ENCODE peak calls at places on chromosomes 16 and 17, in four cellular contexts. One of them, this sample, is unnamed.

GRCh38 chr16:19701091-19701490 is 16.9 kb downstream of the KNOP1 start:
- DNase-seq in Peyer's patch: no peak
- DNase-seq in OCI-LY7: no peak
- DNase-seq in mucosa of descending colon: no peak
- DNase-seq in this sample: no peak

GRCh38 chr16:20385844-20386832 is 18.4 kb downstream of the PDILT start:
- DNase-seq in Peyer's patch: peak
- DNase-seq in OCI-LY7: peak
- DNase-seq in mucosa of descending colon: peak
- DNase-seq in this sample: peak

GRCh38 chr17:4003501-4004421 is 39.5 kb upstream of the ATP2A3 start:
- DNase-seq in Peyer's patch: peak
- DNase-seq in OCI-LY7: no peak
- DNase-seq in mucosa of descending colon: peak
- DNase-seq in this sample: no peak

GRCh38 chr17:10278218-10278617 is 79.8 kb upstream of the GAS7 start:
- DNase-seq in Peyer's patch: no peak
- DNase-seq in OCI-LY7: no peak
- DNase-seq in mucosa of descending colon: no peak
- DNase-seq in this sample: no peak

GRCh38 chr16:49858200-49859129 is 2.6 kb upstream of the ZNF423 start:
- DNase-seq in Peyer's patch: peak
- DNase-seq in OCI-LY7: no peak
- DNase-seq in mucosa of descending colon: peak
- DNase-seq in this sample: peak

GRCh38 chr17:62615503-62615902 is 12.0 kb upstream of the MRC2 start:
- DNase-seq in Peyer's patch: no peak
- DNase-seq in OCI-LY7: no peak
- DNase-seq in mucosa of descending colon: no peak
- DNase-seq in this sample: no peak

GRCh38 chr16:1188781-1189189 is 35.9 kb downstream of the CACNA1H start:
- DNase-seq in Peyer's patch: peak
- DNase-seq in OCI-LY7: peak
- DNase-seq in mucosa of descending colon: peak
- DNase-seq in this sample: peak

GRCh38 chr16:85157813-85158701 is 45.8 kb upstream of the CIBAR2 start:
- DNase-seq in Peyer's patch: no peak
- DNase-seq in OCI-LY7: no peak
- DNase-seq in mucosa of descending colon: no peak
- DNase-seq in this sample: no peak

GRCh38 chr17:34371405-34371804 is 8.4 kb upstream of the CCL1 start:
- DNase-seq in Peyer's patch: no peak
- DNase-seq in OCI-LY7: peak
- DNase-seq in mucosa of descending colon: no peak
- DNase-seq in this sample: no peak

GRCh38 chr16:9260665-9261064 is 169.2 kb downstream of the HAPSTR1 start:
- DNase-seq in Peyer's patch: peak
- DNase-seq in OCI-LY7: no peak
- DNase-seq in mucosa of descending colon: peak
- DNase-seq in this sample: no peak

GRCh38 chr17:82457071-82457789 is 1.3 kb upstream of the NARF start:
- DNase-seq in Peyer's patch: no peak
- DNase-seq in OCI-LY7: peak
- DNase-seq in mucosa of descending colon: peak
- DNase-seq in this sample: peak

GRCh38 chr16:11639925-11640899 is 28.0 kb upstream of the SNN start:
- DNase-seq in Peyer's patch: no peak
- DNase-seq in OCI-LY7: no peak
- DNase-seq in mucosa of descending colon: peak
- DNase-seq in this sample: peak

GRCh38 chr16:30032083-30032819 is 1.2 kb upstream of the TLCD3B start:
- DNase-seq in Peyer's patch: no peak
- DNase-seq in OCI-LY7: peak
- DNase-seq in mucosa of descending colon: peak
- DNase-seq in this sample: peak

GRCh38 chr16:6857575-6857974 is 475.1 kb upstream of the RBFOX1 start:
- DNase-seq in Peyer's patch: no peak
- DNase-seq in OCI-LY7: no peak
- DNase-seq in mucosa of descending colon: no peak
- DNase-seq in this sample: no peak
- H3K4me3 ChIP-seq in Peyer's patch: no peak
- H3K4me3 ChIP-seq in OCI-LY7: no peak
- H3K4me3 ChIP-seq in mucosa of descending colon: no peak
- H3K4me3 ChIP-seq in this sample: no peak

DNA sequence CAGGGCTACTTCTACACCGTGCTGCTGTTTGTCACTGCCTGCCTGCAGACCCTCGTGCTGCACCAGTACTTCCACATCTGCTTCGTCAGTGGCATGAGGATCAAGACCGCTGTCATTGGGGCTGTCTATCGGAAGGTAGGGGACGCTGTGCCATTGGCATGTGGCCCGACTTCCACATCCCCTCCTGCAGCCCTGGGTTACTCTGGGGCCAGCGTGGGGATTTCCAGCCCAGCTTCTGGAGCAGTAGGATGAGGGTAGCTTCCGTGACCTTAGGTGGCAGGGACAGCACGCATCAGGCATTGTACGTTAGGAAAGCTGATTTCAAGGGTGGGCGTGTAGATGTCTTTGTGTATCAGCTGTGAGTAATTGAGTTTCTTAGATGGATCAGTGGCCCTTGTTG is 96.5 kb downstream of the ABCC1 start:
- DNase-seq in Peyer's patch: no peak
- DNase-seq in OCI-LY7: peak
- DNase-seq in mucosa of descending colon: no peak
- DNase-seq in this sample: no peak
- TF ChIP-seq CTCF in Peyer's patch: no peak
- TF ChIP-seq CTCF in OCI-LY7: peak
- TF ChIP-seq CTCF in mucosa of descending colon: no peak
- TF ChIP-seq CTCF in this sample: no peak

DNA sequence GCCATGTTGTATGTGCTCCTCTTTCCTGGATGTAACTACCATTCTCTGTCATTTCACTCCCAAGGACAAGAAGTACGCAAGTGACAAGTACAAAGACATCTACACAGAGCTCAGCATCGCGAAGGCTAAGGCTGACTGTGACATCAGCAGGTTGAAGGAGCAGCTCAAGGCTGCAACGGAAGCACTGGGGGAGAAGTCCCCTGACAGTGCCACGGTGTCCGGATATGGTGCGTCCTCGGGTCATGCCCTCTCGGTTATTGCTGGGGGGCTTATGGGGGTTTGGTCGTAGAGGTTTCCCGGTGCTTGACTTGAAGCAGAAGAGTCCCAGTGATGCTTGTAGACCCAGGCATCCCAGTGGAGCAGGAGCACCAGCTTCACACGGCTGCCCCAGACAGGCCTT is 28.9 kb downstream of the PLD6 start:
- DNase-seq in Peyer's patch: no peak
- DNase-seq in OCI-LY7: no peak
- DNase-seq in mucosa of descending colon: no peak
- DNase-seq in this sample: no peak
- H3K4me3 ChIP-seq in Peyer's patch: no peak
- H3K4me3 ChIP-seq in OCI-LY7: no peak
- H3K4me3 ChIP-seq in mucosa of descending colon: no peak
- H3K4me3 ChIP-seq in this sample: no peak

GRCh38 chr17:55177914-55178217 is 86.9 kb upstream of the HLF start:
- DNase-seq in Peyer's patch: no peak
- DNase-seq in OCI-LY7: no peak
- DNase-seq in mucosa of descending colon: no peak
- DNase-seq in this sample: no peak

GRCh38 chr17:55175788-55176425 is 88.9 kb upstream of the HLF start:
- DNase-seq in Peyer's patch: no peak
- DNase-seq in OCI-LY7: peak
- DNase-seq in mucosa of descending colon: no peak
- DNase-seq in this sample: no peak

GRCh38 chr17:55174133-55174532 is 90.6 kb upstream of the HLF start:
- DNase-seq in Peyer's patch: no peak
- DNase-seq in OCI-LY7: no peak
- DNase-seq in mucosa of descending colon: no peak
- DNase-seq in this sample: no peak

GRCh38 chr17:55172612-55173011 is 92.1 kb upstream of the HLF start:
- DNase-seq in Peyer's patch: no peak
- DNase-seq in OCI-LY7: no peak
- DNase-seq in mucosa of descending colon: no peak
- DNase-seq in this sample: no peak

DNA sequence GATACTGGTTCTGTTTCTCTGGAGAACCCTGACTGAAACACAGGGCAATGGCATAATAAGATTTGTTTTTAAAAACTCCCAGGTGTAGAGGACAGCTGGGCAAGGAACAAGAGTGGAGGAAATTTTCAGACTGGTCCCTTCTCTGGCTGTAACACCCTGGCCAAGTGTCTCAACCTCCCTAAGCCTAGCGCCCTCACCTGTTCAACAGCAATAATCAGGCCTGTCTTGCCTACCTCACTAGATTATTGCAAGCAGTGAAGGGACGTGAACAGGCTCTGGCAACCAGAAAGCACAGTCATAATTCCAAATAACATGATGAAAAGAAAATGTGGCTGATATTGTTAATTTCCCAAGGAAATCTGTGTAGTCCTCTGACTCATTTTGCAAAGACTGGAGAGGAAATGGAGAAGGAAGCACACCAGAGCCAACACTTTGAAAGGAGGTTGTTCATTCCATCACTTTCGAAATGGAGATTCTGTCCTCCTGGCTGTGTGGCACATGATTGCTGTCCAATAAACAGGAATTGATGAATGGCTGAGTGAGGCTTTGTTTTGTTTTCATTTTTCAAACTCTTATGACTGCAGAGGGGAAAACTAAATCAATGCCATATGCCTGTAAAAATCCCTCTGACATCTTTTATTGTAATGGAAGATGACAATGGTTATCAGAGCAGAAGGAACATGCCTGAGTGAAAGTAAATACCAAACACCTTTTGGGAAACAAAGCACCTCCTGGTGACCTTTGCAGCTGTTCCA is 87.4 kb upstream of the HLF start:
- DNase-seq in Peyer's patch: no peak
- DNase-seq in OCI-LY7: peak
- DNase-seq in mucosa of descending colon: peak
- DNase-seq in this sample: peak
- TF ChIP-seq CTCF in Peyer's patch: no peak
- TF ChIP-seq CTCF in OCI-LY7: peak
- TF ChIP-seq CTCF in mucosa of descending colon: no peak
- TF ChIP-seq CTCF in this sample: peak

This sample was measured in cardiac fibroblast.